ENCODE peak calls at places on chromosomes 3 and 15, in four cellular contexts. O is K562, P is HepG2, A is GM12878. K is an unnamed sample.

GRCh38 chr3:133767607-133768006 is 21.4 kb downstream of the TF start:
- DNase-seq in P (no peak), A (no peak), O (no peak), K (no peak)

GRCh38 chr15:67690936-67691335 is 134.4 kb upstream of the SKOR1 start:
- DNase-seq in P (peak), O (no peak), A (no peak), K (no peak)

GRCh38 chr15:34693053-34693744 is 61.6 kb downstream of the GJD2 start:
- DNase-seq in A (no peak), P (no peak), O (no peak), K (no peak)

GRCh38 chr3:194573680-194574437 is 59.4 kb downstream of the TMEM44 start:
- DNase-seq in A (no peak), O (peak), P (peak), K (peak)

GRCh38 chr3:179141890-179142289 is 6.3 kb upstream of the PIK3CA start:
- DNase-seq in A (no peak), O (no peak), P (no peak), K (no peak)

GRCh38 chr3:14452676-14453367 is 50.4 kb downstream of the SLC6A6 start:
- DNase-seq in A (no peak), P (no peak), O (no peak), K (no peak)

GRCh38 chr3:52253314-52254260 is 8.0 kb downstream of the PPM1M start:
- DNase-seq in A (peak), O (no peak), P (no peak), K (no peak)

GRCh38 chr15:75350601-75351331 is 3.9 kb downstream of the NEIL1 start:
- DNase-seq in P (no peak), A (no peak), O (no peak), K (no peak)

GRCh38 chr3:144259267-144259666 is 287.6 kb downstream of the DIPK2A start:
- DNase-seq in O (no peak), A (no peak), P (no peak), K (no peak)

GRCh38 chr3:16842710-16843270 is 42.0 kb upstream of the PLCL2 start:
- DNase-seq in O (no peak), P (no peak), A (no peak), K (no peak)

GRCh38 chr15:44726568-44727461 is 9.5 kb upstream of the TRIM69 start:
- DNase-seq in O (peak), A (peak), P (peak), K (no peak)

GRCh38 chr3:94429517-94429916 is 366.7 kb downstream of the NSUN3 start:
- DNase-seq in O (no peak), P (no peak), A (no peak), K (no peak)

GRCh38 chr15:67147410-67147949 is 82.1 kb downstream of the SMAD3 start:
- DNase-seq in P (no peak), A (no peak), O (no peak), K (no peak)

GRCh38 chr15:34435658-34436057 is 1.9 kb downstream of the GOLGA8A start:
- DNase-seq in A (no peak), O (peak), P (no peak), K (no peak)

GRCh38 chr3:47950453-47950852 is 65.8 kb downstream of the MAP4 start:
- DNase-seq in A (no peak), P (no peak), O (no peak), K (no peak)

GRCh38 chr3:30671527-30672286 is 65.3 kb downstream of the TGFBR2 start:
- DNase-seq in A (no peak), P (no peak), O (no peak), K (no peak)

GRCh38 chr3:56989434-56990294 is 70.8 kb upstream of the SPATA12 start:
- DNase-seq in P (peak), O (no peak), A (no peak), K (no peak)

GRCh38 chr3:52227766-52228165 is 2.3 kb upstream of the TLR9 start:
- DNase-seq in P (no peak), O (no peak), A (no peak), K (no peak)

GRCh38 chr3:170089862-170090600 is 52.2 kb downstream of the GPR160 start:
- DNase-seq in A (no peak), O (no peak), P (no peak), K (no peak)

GRCh38 chr3:171165986-171166385 is 139.5 kb upstream of the SLC2A2 start:
- DNase-seq in A (no peak), O (no peak), P (no peak), K (no peak)

GRCh38 chr3:131363275-131363674 is 18.3 kb upstream of the NUDT16 start:
- DNase-seq in O (no peak), P (no peak), A (no peak), K (no peak)

GRCh38 chr3:114867359-114867758 is 279.7 kb downstream of the ZBTB20 start:
- DNase-seq in O (no peak), A (no peak), P (no peak), K (no peak)

GRCh38 chr15:68578175-68578959 is 426 bp upstream of the CORO2B start:
- DNase-seq in A (no peak), O (no peak), P (no peak), K (peak)

GRCh38 chr15:68305420-68305871 is 27.9 kb downstream of the FEM1B start:
- DNase-seq in P (no peak), A (no peak), O (no peak), K (no peak)

GRCh38 chr3:58888087-58888486 is 161.7 kb downstream of the CFAP20DC start:
- DNase-seq in A (no peak), P (no peak), O (no peak), K (no peak)

GRCh38 chr3:58880182-58880581 is 169.6 kb downstream of the CFAP20DC start:
- DNase-seq in P (no peak), A (no peak), O (no peak), K (no peak)

DNA sequence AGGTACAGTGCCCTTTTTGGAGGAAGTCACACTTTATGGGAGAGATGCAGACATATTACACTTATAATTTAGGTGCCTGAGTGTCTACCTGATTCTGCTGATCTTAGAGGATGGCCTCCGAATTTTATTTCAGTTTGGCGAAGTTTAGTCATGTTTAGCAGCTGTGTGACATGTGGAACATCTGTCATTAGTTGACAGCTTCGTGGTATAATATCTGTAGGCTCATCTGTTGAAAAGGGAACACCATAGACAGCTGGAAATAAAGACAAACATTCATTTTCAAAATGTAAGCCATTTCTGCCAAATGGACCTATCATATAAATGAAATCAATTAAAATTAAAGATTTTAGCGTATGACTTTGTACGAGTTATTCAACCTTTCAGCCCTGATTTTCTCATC is 165.4 kb downstream of the CFAP20DC start:
- DNase-seq in P (no peak), O (no peak), A (no peak), K (no peak)
- TF ChIP-seq CREB1 in P (no peak), O (no peak), A (no peak), K (no peak)

GRCh38 chr15:94526071-94526689 is 294.8 kb downstream of the MCTP2 start:
- DNase-seq in P (no peak), O (no peak), A (no peak), K (peak)
- TF ChIP-seq CTCF in P (no peak), O (no peak), A (no peak), K (peak)

DNA sequence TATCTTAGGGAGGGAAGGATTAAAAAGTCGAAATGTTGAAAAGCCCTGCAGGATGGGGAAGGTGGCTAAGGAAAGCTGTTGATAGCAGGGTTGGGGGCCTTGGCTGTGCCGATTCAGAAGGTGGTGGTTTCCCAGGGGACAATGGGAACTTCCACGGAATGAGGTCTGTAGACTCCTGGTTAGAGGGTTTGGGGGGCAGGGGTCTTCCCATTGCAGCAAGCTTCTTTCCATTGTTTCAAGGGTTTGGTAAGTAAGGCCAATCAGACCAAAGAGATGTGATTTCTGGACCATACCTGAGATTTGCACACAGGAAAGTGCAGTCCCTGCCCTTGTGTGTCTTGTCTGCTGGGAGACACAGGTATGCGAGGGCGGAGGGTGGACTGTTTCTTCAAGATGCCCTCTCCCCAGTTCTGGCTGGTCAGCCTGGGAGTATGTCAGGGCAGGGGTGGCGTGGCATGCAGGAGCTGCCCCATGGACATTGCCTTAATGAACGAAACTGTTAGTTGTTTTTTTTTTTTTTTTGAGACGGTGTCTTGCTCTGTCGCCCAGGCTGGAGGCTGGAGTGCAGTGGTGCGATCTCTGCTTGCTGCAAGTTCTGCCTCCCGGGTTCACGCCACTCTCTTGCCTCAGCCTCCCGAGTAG is 50.8 kb downstream of the RGMA start:
- DNase-seq in P (no peak), O (no peak), A (no peak), K (no peak)
- TF ChIP-seq NR2C2 in P (no peak), O (no peak), A (no peak), K (no peak)

DNA sequence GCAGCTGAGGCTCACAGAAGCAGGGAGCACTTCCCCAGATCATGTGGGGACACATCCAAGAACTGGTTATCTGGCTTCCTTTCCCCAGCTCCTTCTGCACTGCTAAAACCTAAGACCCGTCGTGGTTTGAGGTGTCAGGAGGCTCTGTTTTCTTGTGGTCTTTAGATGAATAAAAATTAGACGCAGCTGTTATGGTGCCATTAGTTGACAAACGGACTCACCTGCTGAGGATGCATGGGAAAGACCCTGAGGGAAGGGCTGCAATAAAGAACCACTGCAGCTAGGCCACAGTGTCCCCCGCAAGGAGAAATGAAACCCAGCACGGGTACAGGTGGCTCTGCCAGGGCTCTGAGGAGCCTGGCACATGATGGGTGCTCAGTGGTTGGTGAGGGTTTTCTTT is 99.4 kb downstream of the IQSEC1 start:
- DNase-seq in O (no peak), A (no peak), P (no peak), K (no peak)
- TF ChIP-seq CREB1 in O (no peak), A (no peak), P (no peak), K (no peak)